ENCODE peak calls at places on chromosomes 7 and 10, in nine cellular contexts. R, D, E, G, A, O, K, J and T are unnamed samples.

GRCh38 chr7:81600608-81601007 is 169.2 kb downstream of the HGF start:
- DNase-seq in R (no peak), D (no peak), E (no peak), G (no peak), A (no peak), O (no peak), K (no peak), J (no peak), T (no peak)

GRCh38 chr10:48838830-48839229 is 100.8 kb downstream of the LRRC18 start:
- DNase-seq in R (no peak), D (no peak), E (no peak), G (no peak), A (no peak), O (no peak), K (no peak), J (no peak), T (no peak)

GRCh38 chr7:68420342-68420750 is 1177.9 kb upstream of the AUTS2 start:
- DNase-seq in R (no peak), D (no peak), E (no peak), G (no peak), A (no peak), O (peak), K (no peak), J (no peak), T (no peak)

GRCh38 chr7:112252141-112252540 is 45.6 kb downstream of the ZNF277 start:
- DNase-seq in R (no peak), D (no peak), E (no peak), G (no peak), A (no peak), O (no peak), K (no peak), J (no peak), T (no peak)

GRCh38 chr7:40232242-40232929 is 97.6 kb downstream of the SUGCT start:
- DNase-seq in R (no peak), D (peak), E (no peak), G (no peak), A (peak), O (no peak), K (peak), J (peak), T (no peak)

GRCh38 chr7:122166708-122167107 is 22.7 kb upstream of the AASS start:
- DNase-seq in R (no peak), D (no peak), E (peak), G (no peak), A (no peak), O (no peak), K (no peak), J (no peak), T (no peak)

GRCh38 chr10:43946445-43946844 is 297.8 kb upstream of the ZNF32 start:
- DNase-seq in R (no peak), D (peak), E (no peak), G (no peak), A (no peak), O (no peak), K (no peak), J (no peak), T (no peak)

GRCh38 chr10:114100848-114101741 is 57.4 kb downstream of the ADRB1 start:
- DNase-seq in R (no peak), D (no peak), E (peak), G (no peak), A (no peak), O (peak), K (peak), J (no peak), T (peak)

GRCh38 chr7:44639701-44640321 is 33.4 kb downstream of the OGDH start:
- DNase-seq in R (no peak), D (peak), E (peak), G (no peak), A (no peak), O (no peak), K (no peak), J (no peak), T (no peak)